ENCODE peak calls at places on chromosomes 16 and 17, in five cellular contexts. Z, W, M, A and U are unnamed samples.

GRCh38 chr16:50744911-50745310 is 3.0 kb downstream of the CYLD start:
- DNase-seq in Z (no peak), W (no peak), M (no peak), A (no peak), U (no peak)

GRCh38 chr16:77807-78443 is at the start of gene MPG:
- DNase-seq in Z (peak; percentile 86), W (peak; percentile 80), M (peak; percentile 83), A (peak; percentile 87), U (peak; percentile 92)

GRCh38 chr16:35252356-35252936 is 1793.0 kb downstream of the TP53TG3F start:
- DNase-seq in Z (no peak), W (no peak), M (no peak), A (no peak), U (no peak)

GRCh38 chr16:2038359-2039285 is 9.0 kb downstream of the NTHL1 start:
- DNase-seq in Z (no peak), W (no peak), M (no peak), A (no peak), U (no peak)

GRCh38 chr17:29018788-29019474 is 13.1 kb upstream of the SEZ6 start:
- DNase-seq in Z (no peak), W (no peak), M (no peak), A (no peak), U (no peak)

GRCh38 chr16:78142784-78143183 is 43.3 kb downstream of the WWOX start:
- DNase-seq in Z (no peak), W (no peak), M (no peak), A (no peak), U (no peak)

GRCh38 chr17:64115871-64116534 is 13.9 kb downstream of the ERN1 start:
- DNase-seq in Z (no peak), W (no peak), M (peak; percentile 80), A (peak; percentile 65), U (no peak)

GRCh38 chr17:19370493-19370960 is 7.8 kb upstream of the MAPK7 start:
- DNase-seq in Z (no peak), W (no peak), M (no peak), A (no peak), U (peak; percentile 59)

GRCh38 chr17:82094931-82095776 is 2.9 kb downstream of the FASN start:
- DNase-seq in Z (no peak), W (no peak), M (no peak), A (no peak), U (peak; percentile 46)

GRCh38 chr17:28853295-28853694 is 1.5 kb upstream of the ERAL1 start:
- DNase-seq in Z (no peak), W (no peak), M (no peak), A (no peak), U (no peak)

GRCh38 chr17:79792984-79793923 is 3.6 kb downstream of the CBX8 start:
- DNase-seq in Z (no peak), W (no peak), M (no peak), A (no peak), U (no peak)

GRCh38 chr17:41551370-41551769 is 20.5 kb downstream of the KRT9 start:
- DNase-seq in Z (no peak), W (no peak), M (no peak), A (no peak), U (no peak)

GRCh38 chr17:80667462-80668277 is 123.0 kb downstream of the RPTOR start:
- DNase-seq in Z (no peak), W (no peak), M (no peak), A (no peak), U (no peak)

GRCh38 chr16:52050418-52050817 is 496.5 kb downstream of the TOX3 start:
- DNase-seq in Z (no peak), W (no peak), M (no peak), A (no peak), U (no peak)

DNA sequence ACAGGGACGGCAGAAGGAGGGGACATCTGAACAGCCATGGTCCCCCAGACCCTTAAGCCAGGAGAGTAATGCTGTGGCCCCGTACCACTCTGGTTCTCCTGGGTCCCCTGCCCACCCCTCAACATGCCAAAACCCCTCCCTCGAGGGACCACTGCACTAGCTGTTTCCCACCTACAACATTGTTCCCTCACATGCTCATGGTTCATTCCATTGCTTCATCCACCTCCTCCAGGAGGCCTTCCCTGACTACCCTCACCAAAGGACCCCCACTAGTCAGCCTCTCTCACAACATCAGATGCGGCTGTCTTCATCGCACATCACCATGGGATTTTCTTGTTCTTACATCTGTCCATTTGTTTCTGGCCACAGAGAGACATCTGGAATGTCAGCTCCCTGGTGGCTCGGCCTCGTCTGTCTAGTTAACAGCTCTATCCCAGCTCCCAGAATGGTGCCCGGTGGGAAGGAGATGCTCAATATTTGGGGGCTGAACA is 1.7 kb downstream of the DOK4 start:
- DNase-seq in Z (no peak), W (no peak), M (no peak), A (no peak), U (no peak)
- H3K4me3 ChIP-seq in Z (no peak overlapping the region), W (no peak overlapping the region), M (no peak overlapping the region), A (peak overlapping the region; percentile 84), U (no peak overlapping the region)

GRCh38 chr17:10018461-10018891 is 113.4 kb upstream of the RCVRN start:
- DNase-seq in Z (no peak), W (no peak), M (peak; percentile 32), A (no peak), U (no peak)
- TF ChIP-seq POLR2A in Z (no peak), W (no peak), M (no peak), A (no peak), U (no peak)

GRCh38 chr17:78401891-78402290 is 23.4 kb downstream of the PGS1 start:
- DNase-seq in Z (no peak), W (no peak), M (no peak), A (no peak), U (no peak)

GRCh38 chr17:78399693-78400144 is 21.3 kb downstream of the PGS1 start:
- DNase-seq in Z (no peak), W (no peak), M (no peak), A (no peak), U (no peak)

GRCh38 chr17:78399028-78399692 is 20.7 kb downstream of the PGS1 start:
- DNase-seq in Z (no peak), W (no peak), M (no peak), A (no peak), U (no peak)

GRCh38 chr17:78401246-78401645 is 22.8 kb downstream of the PGS1 start:
- DNase-seq in Z (no peak), W (no peak), M (no peak), A (no peak), U (no peak)

DNA sequence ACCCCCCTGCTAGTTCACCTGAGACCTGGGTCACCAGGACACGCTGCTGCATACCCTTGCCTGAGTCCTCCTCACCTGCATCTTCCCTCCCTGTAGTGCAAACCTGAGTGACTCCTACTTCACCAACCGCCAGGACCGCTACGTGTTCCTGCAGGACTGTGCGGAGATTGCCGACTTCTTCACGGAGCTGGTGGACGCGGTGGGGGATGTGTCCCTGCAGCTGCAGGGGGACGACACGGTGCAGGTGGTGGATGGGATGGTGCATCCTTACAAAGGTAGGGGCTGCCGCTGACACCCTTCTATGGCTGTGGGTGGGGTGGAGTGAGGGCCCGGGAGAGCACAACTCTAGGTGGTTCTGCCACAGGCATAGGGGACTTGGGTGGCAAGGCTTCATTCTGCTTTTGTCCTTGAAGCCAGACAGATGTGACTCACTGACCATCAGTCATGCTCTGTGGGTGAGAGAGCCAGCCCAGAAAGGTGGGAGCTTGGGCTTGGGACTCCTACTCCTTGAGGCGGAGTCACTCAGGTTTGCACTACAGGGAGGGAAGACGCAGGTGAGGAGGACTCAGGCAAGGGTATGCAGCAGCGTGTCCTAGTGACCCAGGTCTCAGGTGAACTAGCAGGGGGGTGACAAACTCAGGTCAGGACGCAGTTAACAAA is 22.3 kb downstream of the PGS1 start:
- DNase-seq in Z (no peak), W (no peak), M (no peak), A (no peak), U (no peak)
- H3K27ac ChIP-seq in Z (no peak overlapping the region), W (no peak overlapping the region), M (no peak overlapping the region), A (no peak overlapping the region), U (no peak overlapping the region)

DNA sequence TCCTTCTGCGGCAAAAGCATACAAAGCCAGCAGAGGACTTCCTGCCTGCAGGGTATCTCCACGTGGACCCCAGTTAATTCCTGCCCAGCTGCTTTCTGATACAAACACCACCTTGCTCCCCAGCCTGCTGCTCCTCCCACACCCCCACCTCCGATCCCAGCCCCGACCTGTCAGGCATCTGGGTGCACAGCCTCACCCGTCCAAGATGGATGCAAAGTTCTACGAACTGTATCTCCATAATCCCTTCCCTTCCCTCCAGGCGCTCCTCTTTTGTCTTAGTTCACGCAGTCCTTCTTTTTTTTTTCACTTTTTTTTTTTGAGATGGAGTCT is 15.6 kb upstream of the FOXJ1 start:
- DNase-seq in Z (no peak), W (no peak), M (no peak), A (no peak), U (no peak)
- H3K4me3 ChIP-seq in Z (no peak overlapping the region), W (no peak overlapping the region), M (no peak overlapping the region), A (no peak overlapping the region), U (no peak overlapping the region)

GRCh38 chr17:77450742-77451270 is 310.0 kb downstream of the SEC14L1 start:
- DNase-seq in Z (no peak), W (no peak), M (no peak), A (no peak), U (no peak)
- TF ChIP-seq POLR2A in Z (no peak), W (no peak), M (no peak), A (no peak), U (no peak)